ENCODE peak calls at places on chromosomes 6 and 20, in ten cellular contexts. W is HCT116, Q is H1, X is suprapubic skin, C is transverse colon, O is esophagus muscularis mucosa, D is HepG2, N is Panc1, H is endothelial cell of umbilical vein, K is stomach. V is an unnamed sample. For H3K4me1, the result is how much of the 10 kb centered on the place peaks cover.

GRCh38 chr20:58571942-58572666 is 56.9 kb upstream of the APCDD1L start:
- DNase-seq in N (no peak), D (no peak), K (no peak), O (no peak), W (no peak), Q (no peak), C (no peak), H (peak), X (no peak), V (peak)

GRCh38 chr6:84639396-84639795 is 125.0 kb downstream of the TBX18 start:
- DNase-seq in X (no peak), C (no peak), Q (no peak), O (no peak), D (no peak), K (no peak), W (no peak), N (no peak), H (no peak), V (no peak)

GRCh38 chr20:24473435-24473834 is 4.0 kb downstream of the SYNDIG1 start:
- DNase-seq in K (no peak), O (no peak), W (no peak), C (no peak), D (no peak), X (no peak), N (no peak), Q (no peak), H (no peak), V (no peak)

GRCh38 chr6:157139054-157139708 is 184.1 kb downstream of the TMEM242 start:
- DNase-seq in Q (peak), W (no peak), O (no peak), N (no peak), H (no peak), D (peak), X (no peak), C (no peak), K (no peak), V (no peak)

GRCh38 chr20:38098952-38099351 is 65.4 kb downstream of the RPRD1B start:
- DNase-seq in O (no peak), N (no peak), H (peak), D (no peak), C (no peak), Q (no peak), X (no peak), W (no peak), K (no peak), V (no peak)

GRCh38 chr6:110315856-110316398 is 42.2 kb downstream of the METTL24 start:
- DNase-seq in Q (no peak), H (no peak), K (no peak), D (no peak), O (no peak), C (no peak), W (no peak), X (no peak), N (no peak), V (no peak)

GRCh38 chr20:38094373-38094775 is 60.8 kb downstream of the RPRD1B start:
- DNase-seq in O (peak), D (peak), X (no peak), C (peak), H (peak), N (peak), Q (no peak), K (peak), W (no peak), V (no peak)

GRCh38 chr6:109799664-109800063 is 108.6 kb downstream of the FIG4 start:
- DNase-seq in W (no peak), K (peak), X (no peak), Q (no peak), D (no peak), O (no peak), H (no peak), C (no peak), N (no peak), V (no peak)

GRCh38 chr20:21901470-21902275 is 196.2 kb downstream of the PAX1 start:
- DNase-seq in N (no peak), K (peak), Q (no peak), C (peak), H (no peak), W (no peak), D (no peak), O (no peak), X (peak), V (no peak)

GRCh38 chr20:5989539-5989938 is 39.1 kb downstream of the MCM8 start:
- DNase-seq in K (no peak), H (no peak), C (no peak), D (no peak), Q (no peak), N (no peak), W (no peak), X (no peak), O (no peak), V (no peak)

GRCh38 chr6:127554435-127555006 is 22.5 kb upstream of the C6orf58 start:
- DNase-seq in X (no peak), N (no peak), Q (no peak), K (peak), D (peak), C (no peak), H (peak), W (peak), O (no peak), V (no peak)

GRCh38 chr6:107809966-107810365 is 14.1 kb downstream of the SCML4 start:
- DNase-seq in C (no peak), Q (no peak), N (no peak), W (no peak), O (peak), H (no peak), D (no peak), K (no peak), X (no peak), V (no peak)

GRCh38 chr6:49264909-49265308 is 198.1 kb downstream of the MMUT start:
- DNase-seq in K (no peak), Q (no peak), H (no peak), O (no peak), C (no peak), D (no peak), X (no peak), W (no peak), N (no peak), V (no peak)

GRCh38 chr20:63737940-63738686 is 1.5 kb upstream of the SLC2A4RG start:
- DNase-seq in H (no peak), K (no peak), Q (peak), N (no peak), X (no peak), W (no peak), C (peak), D (peak), O (no peak), V (peak)

GRCh38 chr6:105401247-105402089 is 1.4 kb downstream of the PREP start:
- DNase-seq in D (no peak), W (no peak), H (no peak), Q (no peak), O (no peak), X (no peak), N (no peak), C (no peak), K (no peak), V (no peak)

GRCh38 chr20:56418385-56418861 is 6.4 kb downstream of the CASS4 start:
- DNase-seq in O (no peak), D (no peak), X (no peak), C (no peak), Q (no peak), H (no peak), W (no peak), K (no peak), N (no peak), V (no peak)

GRCh38 chr6:108268845-108269244 is 8.0 kb upstream of the SNX3 start:
- DNase-seq in C (no peak), H (no peak), K (no peak), W (no peak), D (no peak), N (no peak), O (peak), Q (no peak), X (no peak), V (no peak)

GRCh38 chr6:34355889-34356288 is 36.6 kb downstream of the NUDT3 start:
- DNase-seq in O (no peak), D (no peak), W (no peak), X (no peak), Q (no peak), C (no peak), H (no peak), K (no peak), N (no peak), V (no peak)

GRCh38 chr6:43570876-43571441 is 4.9 kb downstream of the XPO5 start:
- DNase-seq in Q (no peak), K (no peak), H (no peak), O (no peak), X (no peak), N (no peak), D (no peak), W (no peak), C (no peak), V (no peak)

GRCh38 chr6:25691885-25692284 is 39.9 kb downstream of the SCGN start:
- DNase-seq in D (no peak), Q (no peak), H (no peak), C (no peak), O (no peak), K (no peak), N (no peak), X (no peak), W (no peak), V (no peak)

GRCh38 chr20:25050501-25051350 is 7.2 kb downstream of the ACSS1 start:
- DNase-seq in C (peak), Q (no peak), H (no peak), O (no peak), N (no peak), K (peak), W (no peak), D (no peak), X (peak), V (peak)

GRCh38 chr20:35263609-35264223 is 14.2 kb downstream of the MMP24OS start:
- DNase-seq in Q (no peak), X (no peak), D (peak), W (no peak), O (no peak), H (no peak), K (peak), N (no peak), C (no peak), V (no peak)

GRCh38 chr6:81800666-81801065 is 48.2 kb upstream of the TENT5A start:
- DNase-seq in Q (no peak), O (no peak), N (no peak), K (no peak), D (no peak), W (no peak), C (no peak), X (no peak), H (no peak), V (no peak)

GRCh38 chr6:46799657-46800056 is 6.5 kb downstream of the MEP1A start:
- DNase-seq in X (no peak), N (no peak), O (no peak), D (no peak), H (no peak), Q (no peak), C (no peak), K (no peak), W (no peak), V (no peak)

GRCh38 chr6:135586388-135586787 is 88.8 kb upstream of the AHI1 start:
- DNase-seq in H (no peak), X (no peak), W (no peak), D (no peak), C (no peak), O (no peak), K (no peak), N (no peak), Q (no peak), V (no peak)

GRCh38 chr6:135583256-135583758 is 85.8 kb upstream of the AHI1 start:
- DNase-seq in K (no peak), Q (no peak), D (no peak), N (no peak), O (no peak), C (no peak), X (no peak), W (no peak), H (no peak), V (no peak)

GRCh38 chr6:135581211-135581610 is 83.7 kb upstream of the AHI1 start:
- DNase-seq in O (no peak), W (no peak), C (no peak), Q (no peak), D (no peak), X (no peak), K (no peak), H (no peak), N (no peak), V (no peak)

GRCh38 chr6:135592276-135592675 is 94.7 kb upstream of the AHI1 start:
- DNase-seq in N (no peak), H (no peak), W (no peak), X (no peak), K (no peak), Q (no peak), C (no peak), O (no peak), D (no peak), V (no peak)

DNA sequence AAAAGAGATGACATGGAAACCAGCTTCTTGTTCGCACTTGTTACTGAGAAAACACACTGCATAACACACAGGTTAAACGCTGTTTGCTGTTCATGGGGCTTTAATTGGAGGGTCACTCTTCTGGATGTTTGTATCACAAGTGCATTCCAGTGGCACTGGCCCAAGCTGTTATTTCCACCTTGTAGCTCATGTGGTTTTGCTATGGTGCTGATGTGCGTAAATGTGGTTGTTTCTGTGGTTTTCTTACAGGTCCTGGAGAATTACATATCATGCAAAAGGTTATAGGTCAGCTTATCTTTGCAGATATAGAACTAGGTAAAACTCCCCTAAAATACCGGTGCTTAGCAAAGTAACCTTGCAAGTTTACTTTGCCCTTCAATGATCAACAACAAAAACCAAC is 89.3 kb upstream of the AHI1 start:
- DNase-seq in K (no peak), D (no peak), W (no peak), C (no peak), N (no peak), Q (no peak), O (no peak), H (no peak), X (no peak), V (no peak)
- H3K4me1 ChIP-seq in K (under half), D (under half), W (under half), C (under half), N (under half), Q (under half), O (under half), H (under half), X (under half), V (under half)

DNA sequence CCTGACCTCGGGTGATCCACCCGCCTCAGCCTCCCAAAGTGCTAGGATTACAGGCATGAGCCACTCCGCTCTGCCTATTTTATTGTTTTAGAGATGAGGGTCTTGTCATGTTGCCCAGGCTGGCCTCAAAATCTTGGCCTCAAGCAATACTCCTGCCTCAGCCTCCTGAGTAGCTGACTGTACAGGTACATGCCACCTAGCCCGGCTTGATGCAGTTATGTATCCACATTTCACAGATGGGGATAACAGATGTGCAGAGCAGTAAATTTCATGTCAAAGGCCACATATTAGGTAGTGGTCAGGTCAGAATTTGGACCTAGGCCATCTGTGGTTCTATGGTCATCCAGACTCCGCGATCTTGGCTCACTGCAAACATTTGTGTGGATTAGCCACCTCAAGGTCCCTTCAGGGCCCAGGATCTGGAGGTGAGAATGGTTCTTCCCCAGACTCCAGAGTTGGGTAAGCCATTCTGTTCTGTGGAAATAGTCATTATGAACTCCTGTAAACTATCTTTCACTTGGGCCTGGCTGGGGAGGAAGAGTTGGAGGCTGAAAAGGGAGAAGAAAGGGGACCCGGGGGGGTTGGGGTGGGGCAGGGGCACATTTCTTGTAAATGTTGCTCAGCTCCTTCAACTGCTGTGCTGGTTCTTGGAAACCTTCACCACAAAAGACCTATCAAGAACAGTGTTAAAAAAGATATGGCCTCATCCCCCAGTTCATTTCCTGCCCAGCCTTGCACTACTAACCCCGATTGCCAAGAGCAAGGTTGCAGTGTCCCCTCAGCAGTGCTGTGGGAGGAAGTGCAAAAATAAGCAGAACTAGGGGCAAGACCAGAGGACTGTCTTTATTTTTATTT is 13.0 kb downstream of the PIM1 start:
- DNase-seq in C (peak), K (peak), Q (no peak), O (no peak), N (no peak), W (no peak), H (no peak), X (no peak), D (no peak), V (peak)
- TF ChIP-seq POLR2AphosphoS5 in C (no peak), K (no peak), Q (no peak), O (no peak), N (no peak), W (no peak), H (no peak), X (no peak), D (no peak), V (no peak)

GRCh38 chr6:27542485-27542884 is 69.6 kb upstream of the ZNF184 start:
- DNase-seq in K (no peak), O (no peak), H (no peak), C (no peak), X (no peak), N (no peak), D (no peak), W (no peak), Q (no peak), V (no peak)

GRCh38 chr6:27547157-27548075 is 74.5 kb upstream of the ZNF184 start:
- DNase-seq in W (peak), D (peak), C (no peak), O (no peak), Q (peak), H (peak), K (no peak), X (no peak), N (no peak), V (no peak)

GRCh38 chr6:27546522-27546921 is 73.6 kb upstream of the ZNF184 start:
- DNase-seq in Q (no peak), K (no peak), D (no peak), W (no peak), N (no peak), H (no peak), C (no peak), O (no peak), X (no peak), V (no peak)

GRCh38 chr6:27544612-27545260 is 71.8 kb upstream of the ZNF184 start:
- DNase-seq in K (no peak), W (no peak), N (no peak), Q (no peak), C (no peak), D (no peak), X (no peak), O (no peak), H (no peak), V (no peak)

DNA sequence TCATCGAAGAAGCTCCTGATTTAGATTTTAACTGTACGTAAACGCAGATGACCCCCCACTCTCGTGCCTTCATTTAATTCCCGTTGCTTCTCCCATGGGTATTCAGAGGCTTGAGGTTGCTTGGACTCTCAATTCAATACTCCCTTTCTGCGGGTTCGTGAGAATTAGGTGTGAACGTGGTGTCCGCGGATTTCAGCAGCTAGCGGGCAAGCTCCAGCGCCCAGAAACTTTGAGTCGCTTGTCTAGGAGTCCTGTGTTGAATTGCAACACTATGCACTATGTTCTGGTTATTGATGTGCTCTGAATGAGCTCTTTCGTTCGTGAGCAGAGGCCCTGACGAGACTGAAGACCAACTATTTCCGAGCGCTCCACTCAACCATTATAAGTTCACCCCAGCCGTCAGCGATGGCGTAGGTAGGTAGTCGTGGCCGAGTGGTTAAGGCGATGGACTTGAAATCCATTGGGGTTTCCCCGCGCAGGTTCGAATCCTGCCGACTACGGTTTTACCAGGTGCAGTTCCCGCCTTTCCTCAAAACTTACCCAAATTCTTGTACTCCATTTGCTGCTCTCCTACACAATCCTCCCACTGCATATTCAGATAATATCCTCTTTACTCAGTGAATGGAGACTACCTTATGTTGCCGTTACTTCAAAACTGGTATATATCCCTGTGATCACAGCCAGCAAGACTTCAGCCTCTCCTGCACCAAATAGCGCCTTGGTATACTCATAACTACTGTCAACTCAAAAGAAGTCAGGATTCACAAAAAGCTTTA is 72.6 kb upstream of the ZNF184 start:
- DNase-seq in W (peak), C (no peak), N (peak), Q (peak), X (no peak), K (no peak), D (peak), O (no peak), H (peak), V (no peak)
- H3K27ac ChIP-seq in W (no peak), C (no peak), N (peak), Q (no peak), X (no peak), K (no peak), D (peak), O (no peak), H (no peak), V (no peak)

GRCh38 chr6:167338551-167339117 is 13.7 kb downstream of the TTLL2 start:
- DNase-seq in W (no peak), Q (no peak), O (no peak), X (no peak), D (no peak), K (no peak), C (no peak), H (no peak), N (no peak), V (no peak)

GRCh38 chr6:167341038-167341613 is 16.2 kb downstream of the TTLL2 start:
- DNase-seq in O (no peak), C (no peak), X (no peak), D (no peak), N (no peak), W (no peak), H (no peak), K (no peak), Q (no peak), V (no peak)

GRCh38 chr6:167337231-167337630 is 12.3 kb downstream of the TTLL2 start:
- DNase-seq in D (no peak), C (no peak), N (no peak), H (no peak), O (no peak), X (no peak), W (no peak), Q (no peak), K (no peak), V (no peak)

GRCh38 chr6:167336818-167337217 is 11.9 kb downstream of the TTLL2 start:
- DNase-seq in N (no peak), W (no peak), C (no peak), K (no peak), Q (no peak), X (no peak), O (no peak), H (no peak), D (no peak), V (no peak)

DNA sequence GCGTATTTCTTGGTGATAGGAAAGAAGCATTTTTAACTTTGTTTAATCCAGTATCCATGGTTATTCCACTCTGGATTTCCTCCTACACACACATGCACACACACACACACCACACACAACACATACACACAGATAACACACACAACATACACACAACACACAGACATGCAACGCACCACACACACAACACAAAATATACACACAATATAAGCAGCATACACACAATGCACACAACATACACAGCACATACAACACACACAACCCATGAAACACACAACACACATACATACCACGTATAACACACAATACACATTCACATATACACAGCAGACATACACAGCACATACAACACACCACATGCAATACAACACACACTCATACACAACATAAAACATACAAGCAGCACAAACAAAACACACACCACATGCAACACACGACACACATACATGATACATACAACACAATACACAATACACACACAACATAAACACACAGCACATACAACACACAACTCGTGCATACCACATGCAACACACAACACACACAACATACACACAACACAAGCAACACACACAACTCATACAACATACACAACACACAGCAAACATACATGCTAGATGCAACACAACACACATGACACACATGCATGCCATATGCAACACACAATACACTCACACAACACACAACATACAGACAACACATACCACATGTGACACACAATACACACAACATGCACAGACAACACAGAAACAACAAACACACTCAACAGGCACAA is 13.0 kb downstream of the TTLL2 start:
- DNase-seq in N (no peak), C (no peak), W (no peak), H (no peak), O (no peak), X (no peak), D (no peak), Q (no peak), K (no peak), V (no peak)
- H3K4me1 ChIP-seq in N (under half), C (under half), W (under half), H (under half), O (under half), X (under half), D (half or more), Q (under half), K (under half), V (under half)